ENCODE peak calls at places on chromosome 19, in seven cellular contexts. M is H1, J is HepG2, B is stomach, X is ovary, Q is IMR-90, H is esophagus squamous epithelium. C is an unnamed sample. For H3K4me1, the result is how much of the 10 kb centered on the place peaks cover.

GRCh38 chr19:33440682-33441081 is 67.2 kb downstream of the CEBPG start:
- DNase-seq in H (no peak), M (no peak), B (no peak), J (no peak), Q (no peak), X (no peak), C (no peak)

GRCh38 chr19:4556574-4557185 is 2.8 kb downstream of the SEMA6B start:
- DNase-seq in B (no peak), X (no peak), J (no peak), Q (no peak), H (no peak), M (no peak), C (no peak)

GRCh38 chr19:41869374-41869955 is 7.6 kb upstream of the CD79A start:
- DNase-seq in M (no peak), Q (no peak), H (no peak), B (no peak), X (no peak), J (no peak), C (no peak)

GRCh38 chr19:38388310-38389100 is at the start of gene SPRED3:
- DNase-seq in B (peak), X (peak), M (no peak), Q (peak), H (no peak), J (no peak), C (no peak)

GRCh38 chr19:31348416-31349159 is 648 bp downstream of the TSHZ3 start:
- DNase-seq in X (peak), Q (no peak), H (no peak), J (no peak), B (no peak), M (no peak), C (peak)

GRCh38 chr19:35090795-35091214 is 24.8 kb upstream of the FXYD3 start:
- DNase-seq in B (peak), M (no peak), J (no peak), Q (no peak), X (no peak), H (no peak), C (no peak)

GRCh38 chr19:43662487-43662886 is 7.5 kb downstream of the PLAUR start:
- DNase-seq in J (peak), B (no peak), X (no peak), M (no peak), H (no peak), Q (no peak), C (no peak)

GRCh38 chr19:40744554-40745401 is 5.5 kb downstream of the ACTMAP start:
- DNase-seq in M (no peak), B (no peak), X (no peak), H (no peak), J (peak), Q (no peak), C (no peak)

GRCh38 chr19:38564981-38565685 is 52.6 kb downstream of the MAP4K1 start:
- DNase-seq in H (no peak), B (no peak), X (no peak), Q (no peak), M (no peak), J (no peak), C (no peak)

GRCh38 chr19:41341669-41342490 is 11.8 kb downstream of the TGFB1 start:
- DNase-seq in J (no peak), H (no peak), Q (no peak), M (no peak), B (peak), X (no peak), C (no peak)

GRCh38 chr19:948842-949496 is 23.1 kb downstream of the ARID3A start:
- DNase-seq in X (no peak), B (no peak), H (no peak), M (no peak), J (no peak), Q (no peak), C (no peak)

GRCh38 chr19:32870981-32871451 is 1.4 kb upstream of the SLC7A9 start:
- DNase-seq in H (no peak), M (no peak), X (no peak), B (peak), J (peak), Q (no peak), C (no peak)

GRCh38 chr19:18507021-18507726 is 14.7 kb downstream of the ELL start:
- DNase-seq in Q (no peak), B (peak), X (no peak), J (no peak), M (no peak), H (no peak), C (no peak)

GRCh38 chr19:49863254-49863934 is 4.0 kb downstream of the PNKP start:
- DNase-seq in J (no peak), B (no peak), X (no peak), M (no peak), Q (no peak), H (no peak), C (no peak)

GRCh38 chr19:15551183-15552004 is 43.1 kb downstream of the CYP4F22 start:
- DNase-seq in B (peak), X (no peak), Q (no peak), H (no peak), M (no peak), J (peak), C (no peak)

DNA sequence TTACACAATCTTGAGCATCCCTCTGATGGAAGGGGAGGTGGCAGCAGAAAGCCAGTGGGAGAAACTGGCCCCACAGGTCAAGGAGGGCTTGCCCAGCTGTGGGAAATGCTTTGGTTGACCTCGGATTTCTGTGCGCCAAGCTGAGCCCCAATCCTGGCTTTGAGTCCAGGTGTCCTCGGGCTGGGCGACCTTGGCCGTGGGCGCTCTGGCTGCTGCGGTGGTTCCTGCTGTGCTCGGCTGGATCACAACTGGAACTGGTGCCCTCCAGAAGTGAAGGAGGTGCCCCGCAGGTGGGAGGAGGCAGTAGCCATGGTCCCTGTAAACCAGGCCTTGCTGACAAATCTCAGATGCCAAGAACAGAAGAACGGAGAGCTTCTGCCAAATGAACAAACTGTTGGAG is 56.4 kb downstream of the ZNF676 start:
- DNase-seq in M (no peak), X (no peak), H (no peak), J (no peak), B (no peak), Q (no peak), C (no peak)
- TF ChIP-seq CTCF in M (no peak), X (no peak), H (no peak), J (no peak), B (no peak), Q (no peak), C (no peak)

GRCh38 chr19:2837430-2837829 is 3.8 kb upstream of the ZNF555 start:
- DNase-seq in H (no peak), B (no peak), Q (no peak), X (no peak), J (peak), M (no peak), C (no peak)

GRCh38 chr19:2846180-2846935 is 5.1 kb downstream of the ZNF555 start:
- DNase-seq in H (no peak), B (no peak), Q (no peak), M (no peak), X (no peak), J (no peak), C (no peak)

GRCh38 chr19:2841858-2842574 is 741 bp downstream of the ZNF555 start:
- DNase-seq in H (no peak), J (no peak), Q (no peak), B (no peak), M (no peak), X (no peak), C (no peak)

GRCh38 chr19:2845107-2845506 is 3.8 kb downstream of the ZNF555 start:
- DNase-seq in Q (no peak), B (no peak), M (no peak), X (no peak), H (no peak), J (no peak), C (no peak)

GRCh38 chr19:2840794-2841790 is at the start of gene ZNF555:
- DNase-seq in X (peak), B (peak), Q (peak), H (peak), J (peak), M (peak), C (peak)
- H3K4me1 ChIP-seq in X (under half), B (under half), Q (under half), H (under half), J (half or more), M (under half), C (under half)

DNA sequence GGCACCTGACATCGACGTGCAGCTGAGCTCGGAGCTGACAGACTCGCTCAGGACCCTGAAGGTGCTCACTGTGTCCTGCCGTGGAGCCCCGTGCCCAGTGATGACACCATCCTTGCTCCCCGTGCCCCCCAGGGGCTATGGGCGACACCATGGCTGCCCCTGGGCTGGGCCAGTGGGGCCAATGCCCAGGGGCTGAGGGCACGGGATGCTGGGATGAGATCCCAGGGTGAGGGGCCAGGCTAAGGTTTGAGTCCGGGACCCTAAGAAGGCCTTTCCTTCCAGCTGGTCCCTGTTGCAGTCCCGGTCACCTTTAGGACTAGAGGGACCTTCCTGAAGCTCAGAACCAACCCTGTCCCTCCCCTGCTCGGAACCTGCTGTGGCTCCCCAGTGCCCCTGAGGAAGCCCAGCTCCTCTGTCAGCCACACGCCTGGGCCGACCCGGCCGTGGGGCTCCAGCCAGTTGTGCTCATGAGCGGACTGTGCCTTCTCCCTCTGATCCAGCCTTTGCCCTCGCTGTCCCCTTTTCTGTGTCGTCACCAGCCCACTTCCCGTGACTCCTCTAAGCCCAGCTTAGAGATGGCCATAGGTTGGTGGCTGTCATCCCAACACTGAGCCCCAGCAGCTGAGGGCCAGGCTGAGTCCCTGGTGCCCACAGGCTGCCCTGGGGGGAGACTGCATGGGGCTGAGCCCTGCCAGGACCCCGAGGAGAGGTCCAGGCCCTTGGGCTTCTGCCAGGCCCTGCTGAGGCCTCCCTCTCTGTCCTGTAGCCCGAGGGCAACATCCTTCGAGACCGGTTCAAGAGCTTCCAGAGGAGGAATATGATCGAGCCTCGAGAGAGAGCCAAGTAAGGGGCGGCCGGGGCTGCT is 10.6 kb downstream of the NOP53 start:
- DNase-seq in M (no peak), H (no peak), B (no peak), Q (no peak), J (no peak), X (no peak), C (no peak)
- TF ChIP-seq POLR2A in M (peak), H (no peak), B (no peak), Q (no peak), J (no peak), X (no peak), C (no peak)

DNA sequence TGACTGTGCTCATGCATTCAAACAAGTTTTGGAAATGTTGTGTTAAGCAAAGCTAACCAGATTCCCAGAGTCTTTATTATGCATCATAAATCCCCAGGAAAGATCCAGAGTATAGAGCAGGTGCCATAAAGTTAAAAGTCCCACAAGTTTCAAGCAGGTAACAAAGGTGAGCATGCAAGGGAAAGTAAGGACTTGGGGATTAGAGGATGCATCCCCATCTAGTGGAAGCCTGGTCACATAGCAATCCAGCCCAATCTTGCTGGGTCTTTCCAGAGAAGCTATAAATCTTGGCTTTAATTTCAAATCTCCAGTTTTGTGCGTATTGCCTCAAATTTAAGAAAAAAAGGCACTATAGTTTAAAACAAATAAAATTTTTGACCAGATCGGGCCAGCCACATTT is 72.7 kb downstream of the ZNF254 start:
- DNase-seq in X (no peak), B (no peak), H (no peak), Q (peak), M (peak), J (peak), C (no peak)
- TF ChIP-seq CTCF in X (no peak), B (no peak), H (no peak), Q (peak), M (peak), J (peak), C (no peak)

GRCh38 chr19:45182758-45183157 is 4.2 kb downstream of the BLOC1S3 start:
- DNase-seq in M (no peak), H (no peak), X (no peak), J (no peak), Q (no peak), B (peak), C (no peak)
- H3K4me1 ChIP-seq in M (under half), H (under half), X (under half), J (under half), Q (under half), B (under half), C (under half)

GRCh38 chr19:53091855-53092254 is 11.4 kb downstream of the ZNF160 start:
- DNase-seq in J (no peak), X (no peak), Q (no peak), B (no peak), H (no peak), M (no peak), C (no peak)

GRCh38 chr19:53094749-53095575 is 8.3 kb downstream of the ZNF160 start:
- DNase-seq in M (peak), Q (no peak), H (no peak), J (no peak), X (no peak), B (no peak), C (no peak)

GRCh38 chr19:53092723-53093122 is 10.5 kb downstream of the ZNF160 start:
- DNase-seq in Q (no peak), B (no peak), X (no peak), H (no peak), J (no peak), M (no peak), C (no peak)

GRCh38 chr19:53088091-53088490 is 15.1 kb downstream of the ZNF160 start:
- DNase-seq in M (no peak), H (no peak), Q (peak), X (no peak), B (no peak), J (no peak), C (no peak)

DNA sequence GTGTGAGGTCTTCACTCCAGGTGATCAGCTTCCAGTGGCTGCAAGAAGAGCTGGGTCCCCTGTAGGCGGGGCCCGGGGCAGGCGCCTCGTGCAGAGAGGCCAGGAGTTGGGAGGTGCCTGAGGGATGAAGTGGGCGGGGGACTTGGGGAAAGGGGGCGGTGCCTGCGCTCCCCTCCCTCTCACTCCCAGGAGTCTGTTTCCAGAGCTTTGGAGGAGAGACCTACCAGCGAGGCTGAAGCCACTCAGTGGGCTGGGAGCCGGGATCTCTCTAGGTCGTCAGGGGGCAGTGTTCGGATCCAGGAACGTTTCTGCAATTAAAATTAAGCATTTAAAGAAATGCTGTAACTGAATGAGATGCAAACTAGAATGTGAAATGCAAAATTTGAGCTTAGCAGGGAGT is 11.8 kb downstream of the ZNF160 start:
- DNase-seq in M (peak), H (no peak), Q (no peak), X (no peak), J (no peak), B (no peak), C (no peak)
- TF ChIP-seq POLR2A in M (no peak), H (no peak), Q (no peak), X (no peak), J (no peak), B (no peak), C (no peak)

GRCh38 chr19:29858000-29858596 is 46.3 kb downstream of the CCNE1 start:
- DNase-seq in H (no peak), B (peak), Q (no peak), J (no peak), M (no peak), X (no peak), C (no peak)
- TF ChIP-seq CTCF in H (peak), B (no peak), Q (peak), J (peak), M (peak), X (no peak), C (no peak)

C was measured in tibial nerve.